ENCODE peak calls at places on chromosomes 3 and 15, in eight cellular contexts. B is H7; N is neural progenitor cell; K is GM03348; V is stimulated activated CD8-positive, alpha-beta memory T cell treated with anti-CD3 and anti-CD28 coated beads, Interleukin-15, amount 100 ng/mL, for 24 hours; X is GM20000; Y is sigmoid colon; Q is CD8-positive, alpha-beta T cell. I is an unnamed sample.

GRCh38 chr3:187430576-187430975 is 62.4 kb downstream of the RTP4 start:
- DNase-seq in B (peak; percentile 8), N (no peak), K (no peak), V (no peak), X (no peak), Y (no peak), Q (no peak), I (no peak)

GRCh38 chr3:151943539-151943938 is 70.1 kb downstream of the SUCNR1 start:
- DNase-seq in B (no peak), N (no peak), K (no peak), V (no peak), X (no peak), Y (no peak), Q (no peak), I (no peak)

GRCh38 chr15:58124585-58124984 is 13.6 kb upstream of the AQP9 start:
- DNase-seq in B (no peak), N (no peak), K (no peak), V (no peak), X (no peak), Y (no peak), Q (no peak), I (peak; percentile 28)

GRCh38 chr3:164814106-164814505 is 264.2 kb downstream of the SI start:
- DNase-seq in B (no peak), N (no peak), K (no peak), V (no peak), X (no peak), Y (no peak), Q (no peak), I (no peak)

GRCh38 chr3:78274475-78275065 is 1234.7 kb downstream of the ROBO2 start:
- DNase-seq in B (no peak), N (no peak), K (no peak), V (no peak), X (no peak), Y (no peak), Q (no peak), I (no peak)

GRCh38 chr3:138442433-138442832 is 8.0 kb downstream of the ESYT3 start:
- DNase-seq in B (peak; percentile 66), N (no peak), K (peak; percentile 82), V (no peak), X (no peak), Y (no peak), Q (no peak), I (no peak)

GRCh38 chr3:13498354-13499060 is 18.4 kb downstream of the HDAC11 start:
- DNase-seq in B (no peak), N (no peak), K (no peak), V (no peak), X (no peak), Y (no peak), Q (no peak), I (no peak)

GRCh38 chr3:25785826-25786225 is 2.6 kb upstream of the NGLY1 start:
- DNase-seq in B (no peak), N (no peak), K (no peak), V (no peak), X (no peak), Y (no peak), Q (no peak), I (peak; percentile 43)

GRCh38 chr3:51705276-51706020 is 1.4 kb upstream of the GRM2 start:
- DNase-seq in B (peak; percentile 18), N (no peak), K (no peak), V (no peak), X (no peak), Y (no peak), Q (no peak), I (no peak)